ENCODE peak calls at places on chromosomes 11 and 22, in four cellular contexts. K is IMR-90, H is A549, D is tibial nerve. L is an unnamed sample.
A peak's percentile ranks its signal among the peaks of the same experiment; 100 is the strongest.

GRCh38 chr22:27107824-27108223 is 450.4 kb downstream of the MIAT start:
- DNase-seq in K (peak; percentile 94), H (peak; percentile 70), D (peak; percentile 76), L (no peak)

GRCh38 chr11:128289048-128289447 is 298.3 kb downstream of the ETS1 start:
- DNase-seq in K (no peak), H (no peak), D (no peak), L (no peak)

GRCh38 chr11:117639601-117640000 is 157.4 kb downstream of the DSCAML1 start:
- DNase-seq in K (no peak), H (no peak), D (no peak), L (no peak)

GRCh38 chr11:2929880-2930704 is 872 bp upstream of the PHLDA2 start:
- DNase-seq in K (peak; percentile 61), H (peak; percentile 65), D (no peak), L (no peak)

GRCh38 chr11:117181586-117182550 is 3.3 kb downstream of the SIDT2 start:
- DNase-seq in K (no peak), H (no peak), D (no peak), L (no peak)

GRCh38 chr11:94023856-94024255 is 2.7 kb downstream of the HEPHL1 start:
- DNase-seq in K (no peak), H (no peak), D (no peak), L (no peak)

GRCh38 chr11:87895021-87895420 is 280.2 kb downstream of the RAB38 start:
- DNase-seq in K (no peak), H (no peak), D (no peak), L (no peak)

GRCh38 chr11:82711648-82712047 is 22.0 kb downstream of the FAM181B start:
- DNase-seq in K (no peak), H (no peak), D (no peak), L (no peak)

GRCh38 chr22:19891350-19892248 is 36.9 kb upstream of the GNB1L start:
- DNase-seq in K (peak; percentile 89), H (no peak), D (no peak), L (peak; percentile 83)

GRCh38 chr11:64649304-64649703 is 58.3 kb downstream of the SLC22A12 start:
- DNase-seq in K (no peak), H (peak; percentile 48), D (no peak), L (no peak)

GRCh38 chr22:20672082-20672424 is 101.9 kb upstream of the SERPIND1 start:
- DNase-seq in K (no peak), H (no peak), D (no peak), L (no peak)

GRCh38 chr22:42913874-42914510 is 56.9 kb upstream of the ARFGAP3 start:
- DNase-seq in K (no peak), H (no peak), D (no peak), L (no peak)

GRCh38 chr11:2744166-2744565 is 44.4 kb upstream of the KCNQ1OT1 start:
- DNase-seq in K (no peak), H (no peak), D (no peak), L (no peak)

GRCh38 chr11:121426476-121427454 is 25.3 kb upstream of the SORL1 start:
- DNase-seq in K (no peak), H (peak; percentile 13), D (no peak), L (peak; percentile 41)

GRCh38 chr11:61141601-61142028 is 19.6 kb downstream of the VPS37C start:
- DNase-seq in K (no peak), H (no peak), D (no peak), L (no peak)

GRCh38 chr11:15139958-15140659 is 25.4 kb downstream of the INSC start:
- DNase-seq in K (no peak), H (no peak), D (no peak), L (no peak)

GRCh38 chr11:130227373-130227772 is 67.8 kb downstream of the ST14 start:
- DNase-seq in K (no peak), H (no peak), D (no peak), L (no peak)

GRCh38 chr11:68666854-68667253 is 17.5 kb upstream of the GAL start:
- DNase-seq in K (no peak), H (no peak), D (no peak), L (no peak)

GRCh38 chr11:123371506-123372297 is 58.4 kb upstream of the GRAMD1B start:
- DNase-seq in K (no peak), H (no peak), D (no peak), L (no peak)

GRCh38 chr11:25602149-25602548 is 729.8 kb upstream of the ANO3 start:
- DNase-seq in K (no peak), H (no peak), D (no peak), L (no peak)

GRCh38 chr11:76371170-76371569 is 9.8 kb downstream of the THAP12 start:
- DNase-seq in K (peak; percentile 94), H (peak; percentile 41), D (no peak), L (no peak)

GRCh38 chr11:67303132-67303988 is at the start of gene SSH3:
- DNase-seq in K (peak; percentile 34), H (peak; percentile 71), D (peak; percentile 47), L (no peak)
- H3K4me3 ChIP-seq in K (peak within 1 kb of the TSS; percentile 100), H (peak within 1 kb of the TSS; percentile 93), D (peak within 1 kb of the TSS; percentile 96), L (peak within 1 kb of the TSS; percentile 66)

GRCh38 chr11:3992964-3993363 is 101.6 kb upstream of the RRM1 start:
- DNase-seq in K (no peak), H (no peak), D (no peak), L (no peak)

GRCh38 chr11:3995949-3996554 is 98.5 kb upstream of the RRM1 start:
- DNase-seq in K (peak; percentile 42), H (no peak), D (no peak), L (no peak)

GRCh38 chr11:3995307-3995706 is 99.3 kb upstream of the RRM1 start:
- DNase-seq in K (no peak), H (no peak), D (no peak), L (no peak)

GRCh38 chr11:3994030-3994640 is 100.5 kb upstream of the RRM1 start:
- DNase-seq in K (peak; percentile 16), H (no peak), D (no peak), L (no peak)

GRCh38 chr11:3996651-3997050 is 97.9 kb upstream of the RRM1 start:
- DNase-seq in K (no peak), H (no peak), D (no peak), L (no peak)
- H3K9me3 ChIP-seq in K (peaks cover 7% of the 10 kb centered on the region), H (peaks cover 29% of the 10 kb centered on the region), D (peaks cover 10% of the 10 kb centered on the region), L (no peaks in the 10 kb centered on the region)

DNA sequence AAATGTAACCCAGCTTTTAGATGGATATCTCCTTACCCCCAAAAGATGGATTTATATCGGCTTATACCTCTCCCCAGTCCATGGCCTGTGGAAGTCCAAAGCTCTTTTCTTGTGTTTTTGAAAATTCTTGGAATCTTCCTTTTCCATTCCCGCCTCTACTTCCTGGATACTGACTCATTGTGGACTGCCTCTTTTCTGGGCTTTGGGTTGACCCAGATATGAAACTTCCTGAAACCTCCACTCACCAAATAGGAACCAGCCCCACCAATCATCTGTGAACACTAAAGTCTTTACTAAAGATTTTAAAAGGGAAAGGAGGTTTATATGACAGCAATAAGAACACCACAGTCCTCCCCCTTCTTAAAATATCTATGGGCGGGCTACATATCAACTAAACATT is 163.4 kb upstream of the SYN3 start:
- DNase-seq in K (no peak), H (no peak), D (no peak), L (no peak)
- H3K4me3 ChIP-seq in K (no peak overlapping the region), H (no peak overlapping the region), D (no peak overlapping the region), L (no peak overlapping the region)

DNA sequence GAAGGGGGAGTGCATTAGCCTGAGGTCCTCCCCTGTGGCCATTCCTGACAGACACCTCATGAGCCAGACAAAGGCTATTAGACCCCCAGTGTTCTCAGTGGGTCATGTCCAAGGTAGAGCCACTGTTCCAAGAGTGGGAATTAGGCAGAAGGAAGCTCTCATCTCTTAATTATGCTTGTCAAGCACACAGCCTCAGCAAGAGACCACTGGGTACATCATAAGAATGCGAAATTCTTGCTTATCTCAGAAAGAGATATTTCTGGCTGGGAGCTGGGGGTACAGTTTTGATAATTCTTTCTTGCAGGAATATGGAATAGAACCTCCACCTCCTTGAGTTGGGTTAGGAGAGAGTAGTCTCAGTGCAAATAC is 1280.0 kb upstream of the CNTN5 start:
- DNase-seq in K (no peak), H (no peak), D (no peak), L (no peak)
- H3K9me3 ChIP-seq in K (peaks cover 2% of the 10 kb centered on the region), H (no peaks in the 10 kb centered on the region), D (no peaks in the 10 kb centered on the region), L (no peaks in the 10 kb centered on the region)

GRCh38 chr11:296976-297665 is 2.2 kb downstream of the IFITM5 start:
- DNase-seq in K (no peak), H (no peak), D (no peak), L (peak; percentile 35)

GRCh38 chr11:296206-296975 is 2.9 kb downstream of the IFITM5 start:
- DNase-seq in K (no peak), H (no peak), D (no peak), L (peak; percentile 18)

GRCh38 chr11:298406-299065 is 790 bp downstream of the IFITM5 start:
- DNase-seq in K (no peak), H (no peak), D (no peak), L (no peak)

GRCh38 chr11:299081-299891 is at the start of gene IFITM5:
- DNase-seq in K (no peak), H (no peak), D (no peak), L (no peak)

GRCh38 chr11:297666-298405 is 1.5 kb downstream of the IFITM5 start:
- DNase-seq in K (no peak), H (no peak), D (no peak), L (no peak)
- H3K4me3 ChIP-seq in K (no peak overlapping the region), H (no peak overlapping the region), D (no peak overlapping the region), L (no peak overlapping the region)

GRCh38 chr22:47543447-47543846 is 781.0 kb downstream of the TBC1D22A start:
- DNase-seq in K (no peak), H (no peak), D (no peak), L (no peak)

GRCh38 chr22:47547239-47547661 is 784.8 kb downstream of the TBC1D22A start:
- DNase-seq in K (no peak), H (no peak), D (no peak), L (no peak)

GRCh38 chr22:47547881-47548630 is 785.6 kb downstream of the TBC1D22A start:
- DNase-seq in K (no peak), H (no peak), D (no peak), L (no peak)

GRCh38 chr22:47548953-47549740 is 786.7 kb downstream of the TBC1D22A start:
- DNase-seq in K (no peak), H (no peak), D (no peak), L (no peak)

DNA sequence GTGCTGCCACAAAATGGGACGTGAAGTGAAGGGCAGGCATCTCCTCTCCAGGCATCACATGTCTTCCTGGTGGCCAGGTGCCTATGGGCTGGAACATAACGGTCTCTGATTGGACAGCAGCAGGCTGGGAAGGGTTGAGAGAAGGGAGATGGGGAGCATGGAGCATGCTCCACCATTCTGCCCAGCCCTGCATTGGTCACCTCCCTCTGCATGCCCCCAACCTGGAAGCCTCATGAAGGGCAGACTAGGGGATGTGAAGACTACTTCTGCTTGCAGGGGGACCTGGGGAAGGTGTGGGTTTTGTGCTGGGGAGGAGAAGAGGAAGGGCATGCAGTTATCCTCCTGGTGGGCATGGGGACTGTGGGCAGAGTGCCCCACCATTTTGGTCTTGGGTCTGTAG is 782.2 kb downstream of the TBC1D22A start:
- DNase-seq in K (no peak), H (no peak), D (no peak), L (no peak)
- H3K9me3 ChIP-seq in K (peaks cover 36% of the 10 kb centered on the region), H (no peaks in the 10 kb centered on the region), D (no peaks in the 10 kb centered on the region), L (no peaks in the 10 kb centered on the region)